ENCODE peak calls at places on chromosome 10, in ten cellular contexts. One of them, this sample, is unnamed.

GRCh38 chr10:4825868-4826787 is at the start of gene AKR1E2:
- DNase-seq in ELR: peak
- DNase-seq in stimulated activated effector memory CD8-positive, alpha-beta T cell treated with anti-CD3 and anti-CD28 coated beads, Interleukin-12 subunit alpha, Interleukin-12 subunit beta, amount 100 ng/mL, for 72 hours: peak
- DNase-seq in NCI-H1092 treated with DMSO at 0.1 percent for 48 hours: peak
- DNase-seq in KBM-7: peak
- DNase-seq in small intestine: peak
- DNase-seq in neural progenitor cell: peak
- DNase-seq in prostate gland: peak
- DNase-seq in anterior cingulate cortex: peak
- DNase-seq in fibroblast of lung: peak
- DNase-seq in this sample: peak

GRCh38 chr10:86284355-86285105 is 82.1 kb downstream of the GRID1 start:
- DNase-seq in ELR: no peak
- DNase-seq in stimulated activated effector memory CD8-positive, alpha-beta T cell treated with anti-CD3 and anti-CD28 coated beads, Interleukin-12 subunit alpha, Interleukin-12 subunit beta, amount 100 ng/mL, for 72 hours: peak
- DNase-seq in NCI-H1092 treated with DMSO at 0.1 percent for 48 hours: no peak
- DNase-seq in KBM-7: no peak
- DNase-seq in small intestine: no peak
- DNase-seq in neural progenitor cell: no peak
- DNase-seq in prostate gland: no peak
- DNase-seq in anterior cingulate cortex: no peak
- DNase-seq in fibroblast of lung: no peak
- DNase-seq in this sample: no peak

GRCh38 chr10:71094712-71095390 is 117.5 kb upstream of the UNC5B start:
- DNase-seq in ELR: peak
- DNase-seq in stimulated activated effector memory CD8-positive, alpha-beta T cell treated with anti-CD3 and anti-CD28 coated beads, Interleukin-12 subunit alpha, Interleukin-12 subunit beta, amount 100 ng/mL, for 72 hours: peak
- DNase-seq in NCI-H1092 treated with DMSO at 0.1 percent for 48 hours: no peak
- DNase-seq in KBM-7: no peak
- DNase-seq in small intestine: no peak
- DNase-seq in neural progenitor cell: no peak
- DNase-seq in prostate gland: no peak
- DNase-seq in anterior cingulate cortex: no peak
- DNase-seq in fibroblast of lung: no peak
- DNase-seq in this sample: peak

GRCh38 chr10:112295853-112296830 is 12.9 kb downstream of the TECTB start:
- DNase-seq in ELR: peak
- DNase-seq in stimulated activated effector memory CD8-positive, alpha-beta T cell treated with anti-CD3 and anti-CD28 coated beads, Interleukin-12 subunit alpha, Interleukin-12 subunit beta, amount 100 ng/mL, for 72 hours: no peak
- DNase-seq in NCI-H1092 treated with DMSO at 0.1 percent for 48 hours: no peak
- DNase-seq in KBM-7: no peak
- DNase-seq in small intestine: no peak
- DNase-seq in neural progenitor cell: no peak
- DNase-seq in prostate gland: no peak
- DNase-seq in anterior cingulate cortex: no peak
- DNase-seq in fibroblast of lung: no peak
- DNase-seq in this sample: no peak

GRCh38 chr10:105056413-105056812 is 415.3 kb downstream of the SORCS3 start:
- DNase-seq in ELR: no peak
- DNase-seq in stimulated activated effector memory CD8-positive, alpha-beta T cell treated with anti-CD3 and anti-CD28 coated beads, Interleukin-12 subunit alpha, Interleukin-12 subunit beta, amount 100 ng/mL, for 72 hours: no peak
- DNase-seq in NCI-H1092 treated with DMSO at 0.1 percent for 48 hours: no peak
- DNase-seq in KBM-7: no peak
- DNase-seq in small intestine: no peak
- DNase-seq in neural progenitor cell: no peak
- DNase-seq in prostate gland: no peak
- DNase-seq in anterior cingulate cortex: no peak
- DNase-seq in fibroblast of lung: no peak
- DNase-seq in this sample: no peak

GRCh38 chr10:101134299-101135127 is 3.4 kb downstream of the TLX1 start:
- DNase-seq in ELR: no peak
- DNase-seq in stimulated activated effector memory CD8-positive, alpha-beta T cell treated with anti-CD3 and anti-CD28 coated beads, Interleukin-12 subunit alpha, Interleukin-12 subunit beta, amount 100 ng/mL, for 72 hours: no peak
- DNase-seq in NCI-H1092 treated with DMSO at 0.1 percent for 48 hours: no peak
- DNase-seq in KBM-7: no peak
- DNase-seq in small intestine: no peak
- DNase-seq in neural progenitor cell: no peak
- DNase-seq in prostate gland: no peak
- DNase-seq in anterior cingulate cortex: no peak
- DNase-seq in fibroblast of lung: no peak
- DNase-seq in this sample: no peak

GRCh38 chr10:100101526-100102076 is 19.9 kb upstream of the CPN1 start:
- DNase-seq in ELR: peak
- DNase-seq in stimulated activated effector memory CD8-positive, alpha-beta T cell treated with anti-CD3 and anti-CD28 coated beads, Interleukin-12 subunit alpha, Interleukin-12 subunit beta, amount 100 ng/mL, for 72 hours: no peak
- DNase-seq in NCI-H1092 treated with DMSO at 0.1 percent for 48 hours: no peak
- DNase-seq in KBM-7: no peak
- DNase-seq in small intestine: peak
- DNase-seq in neural progenitor cell: no peak
- DNase-seq in prostate gland: no peak
- DNase-seq in anterior cingulate cortex: no peak
- DNase-seq in fibroblast of lung: no peak
- DNase-seq in this sample: peak

GRCh38 chr10:18282094-18282493 is 141.9 kb downstream of the CACNB2 start:
- DNase-seq in ELR: no peak
- DNase-seq in stimulated activated effector memory CD8-positive, alpha-beta T cell treated with anti-CD3 and anti-CD28 coated beads, Interleukin-12 subunit alpha, Interleukin-12 subunit beta, amount 100 ng/mL, for 72 hours: no peak
- DNase-seq in NCI-H1092 treated with DMSO at 0.1 percent for 48 hours: no peak
- DNase-seq in KBM-7: no peak
- DNase-seq in small intestine: no peak
- DNase-seq in neural progenitor cell: peak
- DNase-seq in prostate gland: no peak
- DNase-seq in anterior cingulate cortex: no peak
- DNase-seq in fibroblast of lung: no peak
- DNase-seq in this sample: no peak

GRCh38 chr10:78290131-78290750 is 256.6 kb downstream of the RPS24 start:
- DNase-seq in ELR: peak
- DNase-seq in stimulated activated effector memory CD8-positive, alpha-beta T cell treated with anti-CD3 and anti-CD28 coated beads, Interleukin-12 subunit alpha, Interleukin-12 subunit beta, amount 100 ng/mL, for 72 hours: no peak
- DNase-seq in NCI-H1092 treated with DMSO at 0.1 percent for 48 hours: no peak
- DNase-seq in KBM-7: no peak
- DNase-seq in small intestine: no peak
- DNase-seq in neural progenitor cell: no peak
- DNase-seq in prostate gland: no peak
- DNase-seq in anterior cingulate cortex: no peak
- DNase-seq in fibroblast of lung: no peak
- DNase-seq in this sample: no peak

GRCh38 chr10:52818019-52818418 is 45.4 kb upstream of the MBL2 start:
- DNase-seq in ELR: peak
- DNase-seq in stimulated activated effector memory CD8-positive, alpha-beta T cell treated with anti-CD3 and anti-CD28 coated beads, Interleukin-12 subunit alpha, Interleukin-12 subunit beta, amount 100 ng/mL, for 72 hours: no peak
- DNase-seq in NCI-H1092 treated with DMSO at 0.1 percent for 48 hours: peak
- DNase-seq in KBM-7: peak
- DNase-seq in small intestine: peak
- DNase-seq in neural progenitor cell: peak
- DNase-seq in prostate gland: no peak
- DNase-seq in anterior cingulate cortex: no peak
- DNase-seq in fibroblast of lung: peak
- DNase-seq in this sample: peak

GRCh38 chr10:73096041-73096451 is 620 bp downstream of the P4HA1 start:
- DNase-seq in ELR: peak
- DNase-seq in stimulated activated effector memory CD8-positive, alpha-beta T cell treated with anti-CD3 and anti-CD28 coated beads, Interleukin-12 subunit alpha, Interleukin-12 subunit beta, amount 100 ng/mL, for 72 hours: peak
- DNase-seq in NCI-H1092 treated with DMSO at 0.1 percent for 48 hours: peak
- DNase-seq in KBM-7: peak
- DNase-seq in small intestine: peak
- DNase-seq in neural progenitor cell: peak
- DNase-seq in prostate gland: peak
- DNase-seq in anterior cingulate cortex: peak
- DNase-seq in fibroblast of lung: peak
- DNase-seq in this sample: peak

This sample was measured in mammary epithelial cell.